ENCODE peak calls at places on chromosomes 4 and X, in four cellular contexts. One of them, this sample, is unnamed. For H3K9me3, the result is how much of the 10 kb centered on the place peaks cover.

GRCh38 chr4:53043900-53044650 is 182.0 kb downstream of the RASL11B start:
- DNase-seq in lower lobe of right lung: no peak
- DNase-seq in IMR-90: no peak
- DNase-seq in lung: no peak
- DNase-seq in this sample: no peak

GRCh38 chr4:54228563-54229501 is at the start of gene PDGFRA:
- DNase-seq in lower lobe of right lung: no peak
- DNase-seq in IMR-90: peak
- DNase-seq in lung: peak
- DNase-seq in this sample: no peak

GRCh38 chr4:55447826-55448225 is 52.1 kb downstream of the TMEM165 start:
- DNase-seq in lower lobe of right lung: no peak
- DNase-seq in IMR-90: peak
- DNase-seq in lung: no peak
- DNase-seq in this sample: no peak

GRCh38 chrX:117871796-117872195 is 244.8 kb downstream of the KLHL13 start:
- DNase-seq in lung: no peak
- DNase-seq in lower lobe of right lung: no peak
- DNase-seq in IMR-90: no peak
- DNase-seq in this sample: no peak

GRCh38 chr4:82201805-82202636 is 171.8 kb downstream of the HNRNPD start:
- DNase-seq in lung: no peak
- DNase-seq in lower lobe of right lung: no peak
- DNase-seq in IMR-90: peak
- DNase-seq in this sample: peak

GRCh38 chrX:8724176-8724757 is 7.7 kb downstream of the ANOS1 start:
- DNase-seq in lung: no peak
- DNase-seq in IMR-90: no peak
- DNase-seq in lower lobe of right lung: no peak
- DNase-seq in this sample: no peak

GRCh38 chr4:144645102-144645469 is 870 bp upstream of the HHIP start:
- DNase-seq in lung: peak
- DNase-seq in lower lobe of right lung: peak
- DNase-seq in IMR-90: no peak
- DNase-seq in this sample: no peak

GRCh38 chrX:18146954-18147353 is 73.7 kb downstream of the BEND2 start:
- DNase-seq in lung: no peak
- DNase-seq in IMR-90: peak
- DNase-seq in lower lobe of right lung: no peak
- DNase-seq in this sample: no peak

GRCh38 chr4:123699823-123700822 is 303.5 kb downstream of the SPRY1 start:
- DNase-seq in lung: no peak
- DNase-seq in IMR-90: peak
- DNase-seq in lower lobe of right lung: no peak
- DNase-seq in this sample: no peak

GRCh38 chr4:90095000-90095399 is 32.2 kb upstream of the CCSER1 start:
- DNase-seq in lower lobe of right lung: no peak
- DNase-seq in IMR-90: no peak
- DNase-seq in lung: no peak
- DNase-seq in this sample: no peak

GRCh38 chr4:88159137-88159725 is 792 bp upstream of the ABCG2 start:
- DNase-seq in lower lobe of right lung: peak
- DNase-seq in lung: no peak
- DNase-seq in IMR-90: no peak
- DNase-seq in this sample: no peak

GRCh38 chrX:15864629-15865028 is 10.0 kb upstream of the AP1S2 start:
- DNase-seq in IMR-90: peak
- DNase-seq in lower lobe of right lung: no peak
- DNase-seq in lung: no peak
- DNase-seq in this sample: no peak

GRCh38 chrX:40709395-40709794 is 25.9 kb downstream of the MED14 start:
- DNase-seq in lower lobe of right lung: no peak
- DNase-seq in lung: no peak
- DNase-seq in IMR-90: no peak
- DNase-seq in this sample: no peak

GRCh38 chr4:35673137-35673536 is 571.2 kb downstream of the ARAP2 start:
- DNase-seq in lung: no peak
- DNase-seq in lower lobe of right lung: no peak
- DNase-seq in IMR-90: no peak
- DNase-seq in this sample: no peak

GRCh38 chr4:41069268-41069667 is 145.1 kb downstream of the APBB2 start:
- DNase-seq in IMR-90: peak
- DNase-seq in lung: no peak
- DNase-seq in lower lobe of right lung: no peak
- DNase-seq in this sample: no peak

GRCh38 chr4:140856692-140857091 is 100.5 kb upstream of the TBC1D9 start:
- DNase-seq in lower lobe of right lung: no peak
- DNase-seq in lung: no peak
- DNase-seq in IMR-90: peak
- DNase-seq in this sample: no peak

GRCh38 chr4:172344266-172344772 is 531.1 kb downstream of the GALNTL6 start:
- DNase-seq in lower lobe of right lung: no peak
- DNase-seq in IMR-90: no peak
- DNase-seq in lung: no peak
- DNase-seq in this sample: no peak

GRCh38 chrX:152861826-152862225 is 31.0 kb downstream of the NSDHL start:
- DNase-seq in IMR-90: peak
- DNase-seq in lung: no peak
- DNase-seq in lower lobe of right lung: no peak
- DNase-seq in this sample: no peak

GRCh38 chr4:142365386-142365785 is 480.7 kb downstream of the INPP4B start:
- DNase-seq in lower lobe of right lung: no peak
- DNase-seq in IMR-90: no peak
- DNase-seq in lung: no peak
- DNase-seq in this sample: no peak

GRCh38 chrX:85243155-85243554 is 424 bp downstream of the SATL1 start:
- DNase-seq in lung: no peak
- DNase-seq in lower lobe of right lung: no peak
- DNase-seq in IMR-90: no peak
- DNase-seq in this sample: no peak

GRCh38 chr4:113209652-113210320 is 160.3 kb downstream of the ANK2 start:
- DNase-seq in lower lobe of right lung: no peak
- DNase-seq in lung: no peak
- DNase-seq in IMR-90: peak
- DNase-seq in this sample: no peak

GRCh38 chr4:120921456-120922389 is 803 bp downstream of the PRDM5 start:
- DNase-seq in IMR-90: peak
- DNase-seq in lower lobe of right lung: peak
- DNase-seq in lung: peak
- DNase-seq in this sample: no peak

GRCh38 chr4:23060776-23061175 is 368.0 kb downstream of the GBA3 start:
- DNase-seq in lower lobe of right lung: no peak
- DNase-seq in IMR-90: no peak
- DNase-seq in lung: no peak
- DNase-seq in this sample: no peak

GRCh38 chrX:1086444-1087409 is 125.7 kb downstream of the CRLF2 start:
- DNase-seq in lower lobe of right lung: no peak
- DNase-seq in lung: no peak
- DNase-seq in IMR-90: no peak
- DNase-seq in this sample: no peak

GRCh38 chrX:143781103-143781502 is 60.6 kb upstream of the SPANXN2 start:
- DNase-seq in lung: no peak
- DNase-seq in lower lobe of right lung: no peak
- DNase-seq in IMR-90: no peak
- DNase-seq in this sample: no peak

GRCh38 chrX:132270699-132271098 is 51.5 kb upstream of the RAP2C start:
- DNase-seq in IMR-90: peak
- DNase-seq in lung: peak
- DNase-seq in lower lobe of right lung: no peak
- DNase-seq in this sample: no peak
- H3K9me3 ChIP-seq in IMR-90: under half
- H3K9me3 ChIP-seq in lung: under half
- H3K9me3 ChIP-seq in lower lobe of right lung: under half
- H3K9me3 ChIP-seq in this sample: under half

DNA sequence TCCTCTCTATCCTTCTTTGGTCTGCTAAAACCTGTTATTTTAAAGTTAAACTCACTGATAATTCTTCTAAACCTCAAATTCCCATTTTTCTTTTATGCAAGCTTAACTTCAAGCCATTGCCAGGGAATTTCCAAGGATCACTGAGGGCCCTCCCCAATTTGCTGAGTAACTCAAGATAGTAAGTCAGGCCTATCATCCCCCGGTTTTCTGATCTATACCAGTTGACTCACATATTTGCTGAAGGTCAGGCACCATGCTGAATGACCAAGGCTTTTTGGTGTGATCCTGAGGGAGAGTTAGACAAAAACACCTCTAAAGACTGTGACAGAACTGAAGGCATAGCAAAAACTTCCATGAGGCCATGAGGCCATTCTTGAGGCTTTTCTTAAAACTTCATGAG is 1301.9 kb downstream of the PCDH7 start:
- DNase-seq in lung: no peak
- DNase-seq in IMR-90: no peak
- DNase-seq in lower lobe of right lung: no peak
- DNase-seq in this sample: no peak
- H3K9me3 ChIP-seq in lung: under half
- H3K9me3 ChIP-seq in IMR-90: under half
- H3K9me3 ChIP-seq in lower lobe of right lung: under half
- H3K9me3 ChIP-seq in this sample: under half

GRCh38 chrX:81110286-81110685 is 91.4 kb downstream of the HMGN5 start:
- DNase-seq in lower lobe of right lung: no peak
- DNase-seq in lung: no peak
- DNase-seq in IMR-90: no peak
- DNase-seq in this sample: no peak
- H3K9me3 ChIP-seq in lower lobe of right lung: under half
- H3K9me3 ChIP-seq in lung: under half
- H3K9me3 ChIP-seq in IMR-90: under half
- H3K9me3 ChIP-seq in this sample: under half

DNA sequence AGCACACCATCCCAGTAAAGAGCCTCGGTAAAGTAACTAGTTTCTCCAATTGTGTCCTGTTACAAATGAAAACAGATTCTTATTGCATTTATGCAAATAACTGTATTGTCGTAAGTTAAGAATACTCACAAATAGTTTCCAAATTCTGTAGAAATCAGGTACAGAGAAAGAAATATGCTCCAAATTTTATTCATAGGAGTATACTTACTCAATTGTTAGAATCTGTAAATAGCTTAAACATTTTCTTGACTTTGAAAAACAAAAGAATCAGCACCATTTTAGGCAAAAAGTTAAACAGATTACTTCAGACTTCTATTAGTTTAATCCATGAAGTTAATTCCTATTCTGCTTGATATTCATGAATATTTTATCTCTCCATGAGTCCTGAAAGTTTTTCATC is 10.7 kb downstream of the CNGA1 start:
- DNase-seq in lower lobe of right lung: no peak
- DNase-seq in IMR-90: no peak
- DNase-seq in lung: no peak
- DNase-seq in this sample: no peak
- H3K9me3 ChIP-seq in lower lobe of right lung: under half
- H3K9me3 ChIP-seq in IMR-90: under half
- H3K9me3 ChIP-seq in lung: under half
- H3K9me3 ChIP-seq in this sample: under half

GRCh38 chr4:273312-274017 is 31.8 kb downstream of the ZNF732 start:
- DNase-seq in IMR-90: no peak
- DNase-seq in lower lobe of right lung: no peak
- DNase-seq in lung: no peak
- DNase-seq in this sample: no peak
- H3K9me3 ChIP-seq in IMR-90: under half
- H3K9me3 ChIP-seq in lower lobe of right lung: half or more
- H3K9me3 ChIP-seq in lung: under half
- H3K9me3 ChIP-seq in this sample: under half

GRCh38 chr4:32986236-32986635 is 2266.1 kb downstream of the PCDH7 start:
- DNase-seq in IMR-90: no peak
- DNase-seq in lower lobe of right lung: no peak
- DNase-seq in lung: no peak
- DNase-seq in this sample: no peak
- H3K9me3 ChIP-seq in IMR-90: under half
- H3K9me3 ChIP-seq in lower lobe of right lung: under half
- H3K9me3 ChIP-seq in lung: under half
- H3K9me3 ChIP-seq in this sample: under half

GRCh38 chr4:8932884-8933283 is 61.2 kb upstream of the HMX1 start:
- DNase-seq in IMR-90: no peak
- DNase-seq in lower lobe of right lung: no peak
- DNase-seq in lung: no peak
- DNase-seq in this sample: no peak
- H3K9me3 ChIP-seq in IMR-90: under half
- H3K9me3 ChIP-seq in lower lobe of right lung: under half
- H3K9me3 ChIP-seq in lung: under half
- H3K9me3 ChIP-seq in this sample: under half

GRCh38 chr4:152705918-152706317 is 26.1 kb upstream of the TMEM154 start:
- DNase-seq in lower lobe of right lung: no peak
- DNase-seq in IMR-90: no peak
- DNase-seq in lung: no peak
- DNase-seq in this sample: no peak
- H3K9me3 ChIP-seq in lower lobe of right lung: under half
- H3K9me3 ChIP-seq in IMR-90: under half
- H3K9me3 ChIP-seq in lung: under half
- H3K9me3 ChIP-seq in this sample: under half

GRCh38 chr4:14223461-14223860 is 595.9 kb upstream of the BOD1L1 start:
- DNase-seq in IMR-90: no peak
- DNase-seq in lower lobe of right lung: no peak
- DNase-seq in lung: no peak
- DNase-seq in this sample: no peak
- H3K9me3 ChIP-seq in IMR-90: under half
- H3K9me3 ChIP-seq in lower lobe of right lung: under half
- H3K9me3 ChIP-seq in lung: under half
- H3K9me3 ChIP-seq in this sample: under half

GRCh38 chr4:770022-770421 is 55.9 kb downstream of the CPLX1 start:
- DNase-seq in lung: no peak
- DNase-seq in lower lobe of right lung: peak
- DNase-seq in IMR-90: peak
- DNase-seq in this sample: no peak

GRCh38 chr4:768076-768475 is 57.9 kb downstream of the CPLX1 start:
- DNase-seq in lung: no peak
- DNase-seq in IMR-90: no peak
- DNase-seq in lower lobe of right lung: peak
- DNase-seq in this sample: no peak

GRCh38 chr4:769511-769910 is 56.4 kb downstream of the CPLX1 start:
- DNase-seq in lung: no peak
- DNase-seq in lower lobe of right lung: peak
- DNase-seq in IMR-90: no peak
- DNase-seq in this sample: no peak

GRCh38 chr4:766559-767283 is 59.2 kb downstream of the CPLX1 start:
- DNase-seq in lung: no peak
- DNase-seq in IMR-90: no peak
- DNase-seq in lower lobe of right lung: peak
- DNase-seq in this sample: no peak

GRCh38 chr4:768995-769394 is 56.9 kb downstream of the CPLX1 start:
- DNase-seq in lung: no peak
- DNase-seq in lower lobe of right lung: peak
- DNase-seq in IMR-90: no peak
- DNase-seq in this sample: no peak
- H3K9me3 ChIP-seq in lung: under half
- H3K9me3 ChIP-seq in lower lobe of right lung: under half
- H3K9me3 ChIP-seq in IMR-90: under half
- H3K9me3 ChIP-seq in this sample: under half

This sample was measured in T-helper 17 cell.